ENCODE peak calls at places on chromosomes 1 and 21, in eight cellular contexts. G, U, S, V, B, X, A and I are unnamed samples.
A peak's percentile ranks its signal among the peaks of the same experiment; 100 is the strongest.

GRCh38 chr1:239112092-239112491 is 274.3 kb upstream of the CHRM3 start:
- DNase-seq in A (no peak), G (no peak), U (no peak), S (no peak), V (no peak), X (no peak), B (no peak), I (no peak)

GRCh38 chr1:25198731-25199231 is 33.5 kb downstream of the SYF2 start:
- DNase-seq in B (no peak), S (no peak), V (no peak), G (no peak), U (no peak), A (no peak), X (peak; percentile 32), I (peak; percentile 46)

GRCh38 chr1:57258616-57259330 is 165.1 kb downstream of the DAB1 start:
- DNase-seq in B (no peak), X (no peak), G (no peak), V (no peak), S (no peak), U (no peak), A (no peak), I (no peak)

GRCh38 chr1:9615316-9616063 is 26.8 kb downstream of the TMEM201 start:
- DNase-seq in G (peak; percentile 46), U (peak; percentile 36), X (peak; percentile 26), V (peak; percentile 50), A (peak; percentile 63), S (no peak), B (peak; percentile 45), I (peak; percentile 66)

GRCh38 chr1:213179784-213180183 is 128.7 kb downstream of the RPS6KC1 start:
- DNase-seq in X (no peak), G (no peak), U (no peak), A (no peak), S (no peak), B (no peak), V (no peak), I (peak; percentile 6)

GRCh38 chr1:167927075-167927754 is 9.3 kb upstream of the DCAF6 start:
- DNase-seq in A (no peak), S (no peak), V (peak; percentile 81), B (no peak), X (no peak), G (no peak), U (no peak), I (no peak)

GRCh38 chr1:186498695-186499389 is 37.9 kb upstream of the PDC start:
- DNase-seq in U (no peak), B (no peak), S (no peak), V (no peak), X (peak; percentile 78), A (no peak), G (no peak), I (peak; percentile 56)

GRCh38 chr1:34918609-34919561 is 10.6 kb downstream of the DLGAP3 start:
- DNase-seq in X (no peak), G (no peak), B (no peak), A (no peak), S (no peak), V (no peak), U (no peak), I (no peak)

GRCh38 chr1:60448866-60449265 is 375.3 kb upstream of the C1orf87 start:
- DNase-seq in G (no peak), S (no peak), V (no peak), A (no peak), B (no peak), U (no peak), X (no peak), I (no peak)

GRCh38 chr1:234713440-234713839 is 103.5 kb upstream of the IRF2BP2 start:
- DNase-seq in U (no peak), G (no peak), S (peak; percentile 40), X (no peak), A (no peak), V (no peak), B (no peak), I (no peak)

GRCh38 chr1:173134029-173134428 is 73.1 kb downstream of the TNFSF4 start:
- DNase-seq in U (no peak), X (peak; percentile 77), G (no peak), A (no peak), S (no peak), V (no peak), B (no peak), I (no peak)

GRCh38 chr21:37365657-37366487 is 701 bp upstream of the DYRK1A start:
- DNase-seq in U (peak; percentile 53), B (peak; percentile 49), S (peak; percentile 82), G (peak; percentile 56), X (peak; percentile 62), A (no peak), V (peak; percentile 62), I (peak; percentile 64)

GRCh38 chr1:109659997-109660755 is 4.3 kb downstream of the GSTM4 start:
- DNase-seq in U (no peak), B (no peak), A (no peak), G (no peak), S (no peak), V (peak; percentile 32), X (peak; percentile 34), I (no peak)

GRCh38 chr1:207804746-207805468 is 53.1 kb downstream of the CD46 start:
- DNase-seq in B (no peak), V (no peak), A (no peak), X (no peak), U (no peak), G (no peak), S (no peak), I (no peak)

GRCh38 chr1:204909109-204909508 is 38.4 kb downstream of the NFASC start:
- DNase-seq in A (no peak), X (peak; percentile 74), U (no peak), V (no peak), S (no peak), B (no peak), G (no peak), I (no peak)

GRCh38 chr1:6570066-6570465 is 9.7 kb upstream of the ZBTB48 start:
- DNase-seq in G (no peak), V (no peak), U (no peak), X (no peak), B (no peak), A (no peak), S (no peak), I (no peak)

GRCh38 chr1:10629091-10629815 is 154.5 kb downstream of the PEX14 start:
- DNase-seq in A (peak; percentile 61), B (no peak), U (no peak), V (no peak), X (no peak), S (peak; percentile 65), G (no peak), I (no peak)

GRCh38 chr1:116950497-116951174 is 40.9 kb downstream of the PTGFRN start:
- DNase-seq in V (no peak), S (no peak), B (no peak), A (no peak), G (no peak), U (no peak), X (peak; percentile 44), I (no peak)

GRCh38 chr1:68140536-68140935 is 90.1 kb upstream of the DIRAS3 start:
- DNase-seq in U (no peak), S (no peak), V (no peak), X (peak; percentile 75), G (no peak), B (no peak), A (no peak), I (no peak)

GRCh38 chr1:195717651-195718050 is 890.6 kb downstream of the KCNT2 start:
- DNase-seq in G (no peak), B (no peak), S (no peak), A (no peak), V (peak; percentile 57), U (no peak), X (peak; percentile 14), I (peak; percentile 44)

GRCh38 chr1:15963363-15963967 is 12.4 kb downstream of the ZBTB17 start:
- DNase-seq in B (no peak), G (no peak), U (no peak), V (no peak), S (no peak), X (no peak), A (no peak), I (no peak)

GRCh38 chr1:103180660-103181059 is 72.3 kb upstream of the COL11A1 start:
- DNase-seq in V (peak; percentile 29), S (no peak), A (no peak), X (peak; percentile 97), B (no peak), U (no peak), G (no peak), I (no peak)

GRCh38 chr1:58162952-58163550 is 383.5 kb downstream of the OMA1 start:
- DNase-seq in S (peak; percentile 66), U (no peak), B (no peak), A (no peak), V (peak; percentile 62), G (no peak), X (peak; percentile 62), I (peak; percentile 66)

GRCh38 chr1:204480515-204480914 is 14.1 kb downstream of the PIK3C2B start:
- DNase-seq in G (no peak), B (no peak), U (no peak), V (no peak), A (no peak), X (no peak), S (no peak), I (no peak)

GRCh38 chr1:26338670-26339069 is 15.3 kb downstream of the CRYBG2 start:
- DNase-seq in G (no peak), V (no peak), A (no peak), B (no peak), X (no peak), S (no peak), U (no peak), I (no peak)

GRCh38 chr1:200877839-200878551 is 5.2 kb downstream of the GPR25 start:
- DNase-seq in B (no peak), X (no peak), A (no peak), S (peak; percentile 33), V (no peak), G (no peak), U (peak; percentile 48), I (no peak)

GRCh38 chr21:29098156-29098555 is 24.7 kb upstream of the CCT8 start:
- DNase-seq in B (no peak), S (no peak), X (no peak), U (no peak), G (no peak), V (no peak), A (no peak), I (no peak)

GRCh38 chr1:234893725-234894630 is 234.7 kb downstream of the TOMM20 start:
- DNase-seq in V (peak; percentile 47), U (no peak), B (no peak), X (peak; percentile 85), S (no peak), G (no peak), A (no peak), I (no peak)

GRCh38 chr1:207050428-207050767 is 610 bp downstream of the YOD1 start:
- DNase-seq in S (no peak), X (no peak), G (no peak), A (no peak), B (no peak), U (no peak), V (no peak), I (no peak)

GRCh38 chr1:109603229-109603628 is 16.2 kb downstream of the GNAT2 start:
- DNase-seq in G (no peak), V (no peak), X (no peak), S (no peak), U (no peak), A (no peak), B (no peak), I (no peak)

GRCh38 chr21:26591543-26591942 is 18.5 kb upstream of the CYYR1 start:
- DNase-seq in U (no peak), S (no peak), V (no peak), B (no peak), X (no peak), A (no peak), G (no peak), I (no peak)

GRCh38 chr1:58739851-58740466 is 40.1 kb upstream of the MYSM1 start:
- DNase-seq in U (no peak), X (peak; percentile 38), A (no peak), S (no peak), B (no peak), V (peak; percentile 64), G (peak; percentile 35), I (peak; percentile 78)

GRCh38 chr21:34526618-34527290 is 14.7 kb upstream of the KCNE1 start:
- DNase-seq in B (no peak), X (peak; percentile 100), U (no peak), V (peak; percentile 94), A (no peak), G (no peak), S (peak; percentile 92), I (peak; percentile 77)